ENCODE peak calls at places on chromosomes 5 and 9, in eight cellular contexts. O, V, T, W, N, C, R and Z are unnamed samples.

GRCh38 chr9:129506892-129507291 is 114.0 kb downstream of the C9orf50 start:
- DNase-seq in C (no peak), T (no peak), W (peak; percentile 57), O (no peak), V (peak; percentile 66), R (peak; percentile 56), N (no peak), Z (no peak)

GRCh38 chr9:107711528-107711927 is 222.0 kb upstream of the KLF4 start:
- DNase-seq in C (peak; percentile 15), T (no peak), R (peak; percentile 25), W (peak; percentile 98), V (peak; percentile 87), N (no peak), O (no peak), Z (no peak)

GRCh38 chr5:172364773-172365172 is 81.2 kb upstream of the UBTD2 start:
- DNase-seq in R (peak; percentile 52), C (peak; percentile 9), O (no peak), N (peak; percentile 50), T (no peak), W (no peak), V (no peak), Z (no peak)

GRCh38 chr5:113171520-113171919 is 194.9 kb downstream of the DCP2 start:
- DNase-seq in R (no peak), V (no peak), W (no peak), T (no peak), O (no peak), C (no peak), N (peak; percentile 65), Z (no peak)

GRCh38 chr9:38689678-38690077 is 30.3 kb downstream of the FAM240B start:
- DNase-seq in V (peak; percentile 11), W (peak; percentile 12), C (peak; percentile 91), N (no peak), R (peak; percentile 78), O (no peak), T (no peak), Z (no peak)

GRCh38 chr5:60332244-60333018 is 367.5 kb downstream of the DEPDC1B start:
- DNase-seq in R (peak; percentile 22), V (peak; percentile 8), O (no peak), T (no peak), N (no peak), C (no peak), W (peak; percentile 13), Z (no peak)

GRCh38 chr5:56327810-56328209 is 94.7 kb upstream of the ANKRD55 start:
- DNase-seq in O (no peak), V (no peak), W (no peak), C (no peak), N (no peak), R (no peak), T (no peak), Z (no peak)

GRCh38 chr5:121937762-121938161 is 24.0 kb upstream of the SRFBP1 start:
- DNase-seq in R (peak; percentile 20), N (no peak), V (peak; percentile 17), O (no peak), T (no peak), W (peak; percentile 49), C (no peak), Z (no peak)

GRCh38 chr5:57693488-57694305 is 211.1 kb upstream of the ACTBL2 start:
- DNase-seq in V (peak; percentile 60), T (no peak), W (peak; percentile 17), N (no peak), R (no peak), C (no peak), O (no peak), Z (no peak)

GRCh38 chr9:98610711-98611110 is 98.0 kb downstream of the GABBR2 start:
- DNase-seq in N (no peak), O (no peak), R (no peak), T (no peak), C (no peak), V (no peak), W (no peak), Z (no peak)

GRCh38 chr5:171965740-171966139 is 40.7 kb downstream of the FBXW11 start:
- DNase-seq in N (no peak), T (no peak), C (peak; percentile 35), W (no peak), R (no peak), O (no peak), V (no peak), Z (no peak)

GRCh38 chr5:134004626-134005414 is at the start of gene VDAC1:
- DNase-seq in V (peak; percentile 89), W (peak; percentile 93), O (peak; percentile 94), T (peak; percentile 83), C (peak; percentile 90), N (peak; percentile 74), R (peak; percentile 98), Z (peak; percentile 82)

GRCh38 chr5:134003957-134004625 is 684 bp downstream of the VDAC1 start:
- DNase-seq in T (peak; percentile 57), W (peak; percentile 45), C (peak; percentile 44), V (peak; percentile 51), N (peak; percentile 45), O (peak; percentile 91), R (peak; percentile 82), Z (peak; percentile 75)

GRCh38 chr5:134005415-134006118 is 792 bp upstream of the VDAC1 start:
- DNase-seq in T (no peak), O (peak; percentile 39), W (peak; percentile 32), R (peak; percentile 74), N (no peak), V (peak; percentile 25), C (no peak), Z (peak; percentile 88)

GRCh38 chr5:134007581-134008256 is 2.9 kb upstream of the VDAC1 start:
- DNase-seq in R (peak; percentile 86), V (no peak), C (peak; percentile 37), O (peak; percentile 53), N (no peak), W (no peak), T (no peak), Z (no peak)

GRCh38 chr5:134006119-134006514 is 1.3 kb upstream of the VDAC1 start:
- DNase-seq in R (no peak), O (no peak), N (no peak), T (no peak), W (no peak), V (no peak), C (no peak), Z (no peak)
- H3K4me3 ChIP-seq in R (no peak overlapping the region), O (no peak overlapping the region), N (no peak overlapping the region), T (peak overlapping the region; percentile 66), W (peak overlapping the region; percentile 68), V (peak overlapping the region; percentile 75), C (no peak overlapping the region), Z (no peak overlapping the region)

GRCh38 chr9:89177401-89178161 is 1.0 kb downstream of the SHC3 start:
- DNase-seq in R (peak; percentile 70), C (peak; percentile 34), O (no peak), T (no peak), N (no peak), W (peak; percentile 15), V (peak; percentile 41), Z (peak; percentile 81)
- H3K4me3 ChIP-seq in R (peak overlapping the region; percentile 69), C (peak overlapping the region; percentile 54), O (no peak overlapping the region), T (peak overlapping the region; percentile 29), N (no peak overlapping the region), W (peak overlapping the region; percentile 59), V (peak overlapping the region; percentile 71), Z (peak overlapping the region; percentile 41)

GRCh38 chr5:96638566-96638965 is 23.6 kb upstream of the CAST start:
- DNase-seq in T (no peak), W (peak; percentile 63), N (no peak), O (no peak), C (no peak), R (no peak), V (no peak), Z (no peak)
- H3K4me3 ChIP-seq in T (no peak overlapping the region), W (no peak overlapping the region), N (no peak overlapping the region), O (no peak overlapping the region), C (no peak overlapping the region), R (no peak overlapping the region), V (no peak overlapping the region), Z (no peak overlapping the region)

GRCh38 chr9:4152201-4152600 is 147.7 kb downstream of the GLIS3 start:
- DNase-seq in V (no peak), T (no peak), W (no peak), O (no peak), R (no peak), N (no peak), C (no peak), Z (no peak)
- H3K4me3 ChIP-seq in V (no peak overlapping the region), T (no peak overlapping the region), W (no peak overlapping the region), O (no peak overlapping the region), R (no peak overlapping the region), N (no peak overlapping the region), C (no peak overlapping the region), Z (no peak overlapping the region)

GRCh38 chr5:27038476-27038875 is at the start of gene CDH9:
- DNase-seq in W (no peak), C (no peak), T (no peak), R (no peak), N (no peak), V (no peak), O (no peak), Z (no peak)
- H3K4me3 ChIP-seq in W (no peak within 1 kb of the TSS), C (no peak within 1 kb of the TSS), T (no peak within 1 kb of the TSS), R (no peak within 1 kb of the TSS), N (no peak within 1 kb of the TSS), V (no peak within 1 kb of the TSS), O (no peak within 1 kb of the TSS), Z (no peak within 1 kb of the TSS)

GRCh38 chr9:127085186-127085585 is 37.2 kb downstream of the ANGPTL2 start:
- DNase-seq in N (no peak), R (no peak), W (no peak), C (no peak), V (no peak), T (no peak), O (no peak), Z (no peak)
- H3K4me3 ChIP-seq in N (no peak overlapping the region), R (no peak overlapping the region), W (no peak overlapping the region), C (no peak overlapping the region), V (no peak overlapping the region), T (no peak overlapping the region), O (no peak overlapping the region), Z (no peak overlapping the region)

GRCh38 chr9:69611221-69611620 is 61.0 kb downstream of the APBA1 start:
- DNase-seq in O (no peak), V (no peak), N (no peak), W (peak; percentile 34), T (no peak), R (no peak), C (no peak), Z (no peak)
- H3K4me3 ChIP-seq in O (no peak overlapping the region), V (no peak overlapping the region), N (no peak overlapping the region), W (no peak overlapping the region), T (no peak overlapping the region), R (no peak overlapping the region), C (no peak overlapping the region), Z (no peak overlapping the region)

DNA sequence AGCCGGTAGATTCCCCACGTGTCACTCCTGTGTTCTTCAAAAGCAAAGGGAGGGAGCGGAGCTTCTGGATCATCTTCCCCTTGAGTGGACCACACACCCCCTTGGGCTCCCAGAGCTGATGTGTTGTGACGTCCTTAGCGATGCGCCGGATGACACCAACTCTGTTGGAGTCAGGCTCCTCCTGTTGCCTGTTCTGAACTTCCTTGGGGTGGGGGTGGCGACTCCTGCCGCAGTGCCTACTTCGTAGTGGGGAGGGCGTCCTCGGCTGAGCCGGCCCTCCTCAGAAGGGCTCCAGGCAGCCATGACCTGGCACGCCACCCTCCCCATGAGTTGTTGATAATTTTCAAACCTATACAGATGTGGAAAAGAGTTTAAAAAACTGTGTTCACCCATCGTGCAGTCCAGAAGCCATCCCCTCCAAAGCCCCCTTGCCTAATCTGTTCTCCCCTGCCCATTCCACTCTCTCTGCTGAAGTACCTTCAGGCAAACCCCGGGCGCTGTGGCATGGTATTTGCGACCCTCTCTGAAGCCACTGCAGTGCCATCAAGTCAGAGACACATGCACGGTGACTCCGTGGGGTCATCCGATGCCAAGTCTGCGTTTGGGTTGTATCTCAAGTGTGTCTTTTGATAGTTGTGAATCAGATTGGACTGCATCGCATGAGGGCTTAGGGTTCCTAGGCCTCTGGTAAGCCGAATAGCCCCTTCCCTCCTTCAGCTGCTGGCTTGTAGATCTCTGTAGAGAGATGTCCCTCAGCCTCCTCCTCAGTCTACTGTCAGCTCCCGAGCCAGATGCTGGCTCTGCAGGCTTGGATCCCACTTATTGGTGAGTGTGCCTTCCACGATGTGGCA is 16.8 kb downstream of the EXOC3 start:
- DNase-seq in V (no peak), T (no peak), R (no peak), N (no peak), C (no peak), O (no peak), W (no peak), Z (no peak)
- H3K4me3 ChIP-seq in V (no peak overlapping the region), T (no peak overlapping the region), R (no peak overlapping the region), N (no peak overlapping the region), C (no peak overlapping the region), O (no peak overlapping the region), W (no peak overlapping the region), Z (no peak overlapping the region)